ENCODE peak calls at places on chromosomes 4 and X, in ten cellular contexts. G is type B pancreatic cell, Y is BE2C, H is psoas muscle, S is K562, Z is endothelial cell, R is mesothelial cell of epicardium, Q is breast epithelium, E is heart left ventricle, V is upper lobe of right lung. W is an unnamed sample.

GRCh38 chrX:37716502-37717068 is 31.0 kb downstream of the XK start:
- DNase-seq in G (no peak), Y (no peak), H (no peak), S (peak), Z (no peak), R (no peak), Q (no peak), E (no peak), V (no peak), W (no peak)

GRCh38 chr4:155616112-155616511 is 50.5 kb upstream of the GUCY1A1 start:
- DNase-seq in G (no peak), Y (no peak), H (no peak), S (no peak), Z (no peak), R (no peak), Q (no peak), E (no peak), V (no peak), W (no peak)

GRCh38 chr4:182533948-182534347 is 290.7 kb downstream of the TENM3 start:
- DNase-seq in G (no peak), Y (no peak), H (no peak), S (no peak), Z (no peak), R (no peak), Q (no peak), E (no peak), V (no peak), W (peak)

GRCh38 chr4:7045553-7045952 is 2.4 kb downstream of the TADA2B start:
- DNase-seq in G (no peak), Y (no peak), H (no peak), S (no peak), Z (no peak), R (no peak), Q (no peak), E (no peak), V (no peak), W (no peak)

GRCh38 chr4:13325744-13326143 is 158.4 kb downstream of the RAB28 start:
- DNase-seq in G (no peak), Y (no peak), H (no peak), S (no peak), Z (no peak), R (no peak), Q (no peak), E (no peak), V (no peak), W (no peak)

GRCh38 chr4:81875962-81876650 is 404.4 kb upstream of the RASGEF1B start:
- DNase-seq in G (no peak), Y (no peak), H (no peak), S (no peak), Z (no peak), R (no peak), Q (no peak), E (no peak), V (no peak), W (no peak)

GRCh38 chr4:111773858-111774257 is 371.4 kb upstream of the FAM241A start:
- DNase-seq in G (no peak), Y (no peak), H (no peak), S (no peak), Z (no peak), R (peak), Q (no peak), E (no peak), V (no peak), W (no peak)

GRCh38 chr4:17055788-17056187 is 157.3 kb upstream of the LDB2 start:
- DNase-seq in G (no peak), Y (no peak), H (no peak), S (no peak), Z (no peak), R (no peak), Q (no peak), E (no peak), V (no peak), W (peak)

GRCh38 chrX:52574416-52575275 is 57.8 kb upstream of the XAGE1B start:
- DNase-seq in G (no peak), Y (peak), H (no peak), S (peak), Z (peak), R (no peak), Q (peak), E (no peak), V (no peak), W (peak)

GRCh38 chr4:121688696-121689095 is 8.1 kb downstream of the ANXA5 start:
- DNase-seq in G (no peak), Y (no peak), H (no peak), S (no peak), Z (no peak), R (no peak), Q (no peak), E (no peak), V (no peak), W (no peak)

GRCh38 chr4:32147446-32148064 is 1427.4 kb downstream of the PCDH7 start:
- DNase-seq in G (no peak), Y (no peak), H (no peak), S (no peak), Z (no peak), R (no peak), Q (no peak), E (no peak), V (no peak), W (no peak)

GRCh38 chrX:155086202-155086840 is 15.0 kb downstream of the BRCC3 start:
- DNase-seq in G (no peak), Y (peak), H (no peak), S (peak), Z (peak), R (no peak), Q (no peak), E (no peak), V (no peak), W (no peak)

GRCh38 chr4:173505924-173506779 is 23.9 kb downstream of the HAND2 start:
- DNase-seq in G (peak), Y (peak), H (no peak), S (peak), Z (peak), R (no peak), Q (no peak), E (peak), V (no peak), W (peak)

GRCh38 chrX:149487292-149487691 is 17.8 kb downstream of the IDS start:
- DNase-seq in G (no peak), Y (no peak), H (no peak), S (peak), Z (no peak), R (no peak), Q (no peak), E (no peak), V (no peak), W (no peak)

GRCh38 chrX:20530319-20530979 is 263.7 kb upstream of the RPS6KA3 start:
- DNase-seq in G (no peak), Y (peak), H (no peak), S (peak), Z (peak), R (peak), Q (peak), E (no peak), V (no peak), W (peak)

GRCh38 chr4:37225778-37226177 is 18.8 kb upstream of the NWD2 start:
- DNase-seq in G (no peak), Y (no peak), H (no peak), S (no peak), Z (no peak), R (no peak), Q (no peak), E (no peak), V (no peak), W (no peak)

GRCh38 chrX:154057790-154058189 is 38.1 kb upstream of the IRAK1 start:
- DNase-seq in G (no peak), Y (no peak), H (no peak), S (no peak), Z (no peak), R (no peak), Q (no peak), E (no peak), V (no peak), W (no peak)

GRCh38 chrX:40149286-40150175 is 51.8 kb upstream of the BCOR start:
- DNase-seq in G (no peak), Y (no peak), H (no peak), S (no peak), Z (no peak), R (no peak), Q (no peak), E (no peak), V (no peak), W (no peak)

GRCh38 chr4:53497446-53498069 is 93.7 kb downstream of the LNX1 start:
- DNase-seq in G (no peak), Y (no peak), H (peak), S (no peak), Z (no peak), R (no peak), Q (peak), E (no peak), V (no peak), W (peak)

GRCh38 chrX:98067611-98068010 is 1183.9 kb downstream of the RPA4 start:
- DNase-seq in G (no peak), Y (no peak), H (no peak), S (no peak), Z (no peak), R (no peak), Q (no peak), E (no peak), V (no peak), W (peak)

GRCh38 chrX:102976793-102977495 is 39.9 kb downstream of the RAB40AL start:
- DNase-seq in G (no peak), Y (no peak), H (no peak), S (no peak), Z (no peak), R (no peak), Q (no peak), E (no peak), V (no peak), W (peak)

GRCh38 chr4:4386736-4387392 is at the start of gene NSG1:
- DNase-seq in G (peak), Y (peak), H (no peak), S (peak), Z (peak), R (peak), Q (no peak), E (no peak), V (no peak), W (no peak)

GRCh38 chr4:3017504-3017903 is 54.1 kb downstream of the GRK4 start:
- DNase-seq in G (no peak), Y (no peak), H (no peak), S (no peak), Z (no peak), R (no peak), Q (no peak), E (no peak), V (no peak), W (no peak)

GRCh38 chr4:95379633-95380032 is 169.1 kb downstream of the UNC5C start:
- DNase-seq in G (no peak), Y (no peak), H (no peak), S (no peak), Z (no peak), R (no peak), Q (no peak), E (no peak), V (no peak), W (no peak)

GRCh38 chrX:1453390-1453783 is 678 bp upstream of the ASMTL start:
- DNase-seq in G (no peak), Y (no peak), H (no peak), S (no peak), Z (no peak), R (no peak), Q (no peak), E (no peak), V (no peak), W (no peak)

DNA sequence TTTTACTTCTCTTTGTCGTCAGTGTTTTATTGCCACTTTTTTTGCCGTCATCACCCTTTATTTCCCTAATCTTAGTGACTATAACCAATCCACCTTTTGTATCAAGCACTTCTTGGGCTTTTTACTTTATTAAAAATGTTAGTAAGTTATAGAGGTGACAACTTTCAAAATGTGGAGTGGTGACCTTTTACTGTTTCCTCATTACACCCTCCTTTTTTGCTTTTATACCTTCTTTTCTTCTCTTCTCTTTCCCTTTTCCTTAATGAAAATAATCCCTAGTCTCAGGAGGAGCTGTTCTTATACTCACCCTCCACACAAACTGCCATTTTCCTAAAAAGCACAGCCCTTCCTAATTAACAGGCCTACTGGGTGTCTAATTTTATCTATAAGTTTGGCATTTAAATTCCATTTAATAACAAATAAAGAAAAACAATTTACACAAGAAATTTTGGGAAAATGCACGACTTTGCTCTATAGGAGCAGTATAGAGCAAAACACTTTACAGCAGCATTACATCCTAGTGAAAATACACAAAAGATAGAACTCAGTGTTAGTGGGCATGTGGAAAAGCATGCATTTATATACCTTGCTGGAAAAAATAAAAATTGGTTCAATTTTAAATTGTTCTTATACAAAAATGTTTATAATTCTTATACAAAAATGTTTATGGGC is 27.3 kb downstream of the BBS12 start:
- DNase-seq in G (no peak), Y (no peak), H (no peak), S (no peak), Z (no peak), R (no peak), Q (no peak), E (no peak), V (no peak), W (peak)
- TF ChIP-seq CTCF in G (peak), Y (peak), H (no peak), S (peak), Z (peak), R (peak), Q (no peak), E (no peak), V (no peak), W (peak)

DNA sequence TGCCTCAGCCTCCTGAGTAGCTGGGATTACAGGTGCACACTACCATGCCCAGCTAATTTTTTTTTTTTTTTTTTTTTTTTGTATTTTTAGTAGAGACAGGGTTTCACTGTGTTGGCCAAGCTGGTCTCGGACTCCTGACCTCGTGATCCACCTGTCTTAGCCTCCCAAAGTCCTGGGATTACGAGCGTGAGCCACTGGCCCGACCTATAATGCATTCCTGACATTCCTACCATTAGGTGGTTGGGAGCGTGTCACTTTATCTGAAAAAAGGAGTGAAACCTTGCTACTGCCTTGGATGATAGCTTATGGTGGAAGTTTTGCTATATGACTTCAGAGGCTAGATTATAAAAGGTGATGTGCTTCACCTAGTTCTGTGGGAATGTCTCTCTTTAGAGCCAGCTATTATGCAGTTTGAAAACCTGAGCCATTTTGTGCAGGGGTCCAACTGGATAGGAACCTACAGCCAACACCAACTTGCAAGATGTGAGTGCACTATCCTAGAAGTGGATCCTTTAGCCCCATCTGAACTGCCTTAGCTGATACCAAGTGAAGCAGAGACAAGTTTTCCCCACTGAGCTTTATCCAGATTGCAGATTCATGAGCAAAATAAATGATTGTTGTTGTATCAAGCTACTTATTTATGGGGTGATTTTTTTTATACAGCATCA is 29.9 kb upstream of the EMCN start:
- DNase-seq in G (no peak), Y (no peak), H (no peak), S (no peak), Z (no peak), R (no peak), Q (no peak), E (no peak), V (no peak), W (no peak)
- TF ChIP-seq CTCF in G (no peak), Y (no peak), H (no peak), S (no peak), Z (no peak), R (no peak), Q (no peak), E (no peak), V (no peak), W (no peak)

GRCh38 chr4:26191353-26191752 is 129.5 kb upstream of the RBPJ start:
- DNase-seq in G (no peak), Y (no peak), H (no peak), S (no peak), Z (no peak), R (no peak), Q (no peak), E (no peak), V (no peak), W (no peak)

GRCh38 chr4:26194764-26195163 is 126.0 kb upstream of the RBPJ start:
- DNase-seq in G (no peak), Y (no peak), H (no peak), S (no peak), Z (no peak), R (no peak), Q (no peak), E (no peak), V (no peak), W (no peak)

GRCh38 chr4:26196567-26196966 is 124.2 kb upstream of the RBPJ start:
- DNase-seq in G (no peak), Y (no peak), H (no peak), S (no peak), Z (no peak), R (no peak), Q (no peak), E (no peak), V (no peak), W (no peak)

GRCh38 chr4:26197018-26197779 is 123.6 kb upstream of the RBPJ start:
- DNase-seq in G (no peak), Y (no peak), H (peak), S (no peak), Z (no peak), R (no peak), Q (peak), E (no peak), V (no peak), W (peak)

DNA sequence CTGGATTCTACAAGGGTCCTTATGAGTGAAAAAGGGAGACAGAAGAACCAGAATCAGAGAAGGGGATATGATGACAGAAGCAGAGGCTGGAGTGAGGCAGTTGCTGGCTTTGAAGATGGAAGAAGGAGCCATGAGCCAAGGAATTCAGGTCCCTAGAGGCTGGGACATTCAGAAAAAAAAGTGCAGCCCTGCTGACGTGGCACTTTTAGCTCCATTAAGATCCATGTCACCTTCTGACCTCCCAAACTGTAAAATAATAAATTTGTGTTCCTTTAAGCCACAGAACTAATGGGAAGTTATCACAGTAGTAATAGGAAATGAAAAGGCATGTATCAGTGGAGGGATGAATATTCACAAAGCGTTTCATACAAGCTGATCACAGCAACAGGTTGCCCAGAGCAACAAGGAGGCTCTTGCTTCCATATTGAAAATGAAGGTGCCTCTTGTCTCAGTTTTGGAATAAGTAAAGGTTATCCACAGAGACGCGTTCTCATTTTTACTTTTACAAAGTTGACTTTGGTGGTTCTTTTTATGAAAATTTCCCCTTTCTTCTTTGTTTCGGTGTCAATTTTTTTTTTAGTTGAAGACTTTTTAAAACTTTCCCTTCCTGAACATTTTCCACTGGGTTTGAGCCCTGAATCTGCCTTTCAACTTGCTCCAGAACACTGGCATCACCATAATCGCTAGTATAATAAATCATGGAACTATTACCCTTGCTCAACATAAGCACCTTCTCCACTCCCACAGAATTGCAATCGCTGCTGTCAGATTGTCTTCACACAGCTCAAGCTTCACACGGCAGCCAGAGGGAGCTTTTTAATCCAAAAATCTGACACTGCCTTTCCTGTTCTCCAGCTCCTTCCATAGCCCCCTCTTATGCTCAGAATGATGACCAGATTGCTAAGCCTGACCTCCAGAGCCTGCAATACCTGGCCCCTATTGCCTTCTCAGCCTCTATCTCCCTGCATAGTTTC is 127.6 kb upstream of the RBPJ start:
- DNase-seq in G (no peak), Y (no peak), H (no peak), S (no peak), Z (no peak), R (no peak), Q (no peak), E (no peak), V (no peak), W (no peak)
- TF ChIP-seq CTCF in G (no peak), Y (peak), H (no peak), S (no peak), Z (no peak), R (no peak), Q (no peak), E (no peak), V (no peak), W (no peak)

DNA sequence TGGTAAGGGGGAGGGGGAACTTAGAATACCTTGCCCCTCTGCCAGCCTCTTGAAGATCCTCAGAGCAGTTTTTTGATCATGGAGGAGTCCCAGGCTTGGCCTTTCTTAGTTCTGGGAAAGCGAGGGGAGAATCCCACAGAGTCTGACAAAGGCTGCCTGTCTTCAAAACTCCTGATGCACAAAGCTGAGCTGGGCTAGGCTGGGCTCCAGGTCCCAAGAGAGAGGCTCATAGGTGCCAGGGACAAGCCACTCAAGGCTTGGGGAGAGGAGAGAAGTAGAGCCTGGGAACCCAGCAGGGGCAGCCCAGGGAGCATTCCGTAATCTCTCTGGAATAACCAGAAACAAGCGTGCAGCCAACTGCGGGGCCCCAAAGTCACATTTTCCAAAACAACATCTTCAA is 37.0 kb upstream of the MTM1 start:
- DNase-seq in G (no peak), Y (no peak), H (no peak), S (no peak), Z (no peak), R (no peak), Q (no peak), E (no peak), V (no peak), W (no peak)
- TF ChIP-seq CTCF in G (no peak), Y (no peak), H (no peak), S (no peak), Z (no peak), R (no peak), Q (no peak), E (no peak), V (no peak), W (no peak)

GRCh38 chrX:152912641-152913040 is 14.8 kb downstream of the ZNF185 start:
- DNase-seq in G (no peak), Y (no peak), H (no peak), S (no peak), Z (no peak), R (no peak), Q (no peak), E (no peak), V (no peak), W (no peak)

GRCh38 chrX:152913354-152913753 is 15.5 kb downstream of the ZNF185 start:
- DNase-seq in G (no peak), Y (no peak), H (no peak), S (no peak), Z (no peak), R (no peak), Q (no peak), E (no peak), V (no peak), W (no peak)

GRCh38 chrX:152913915-152914314 is 16.0 kb downstream of the ZNF185 start:
- DNase-seq in G (no peak), Y (peak), H (no peak), S (no peak), Z (no peak), R (no peak), Q (no peak), E (no peak), V (no peak), W (no peak)

GRCh38 chrX:152915541-152916241 is 17.8 kb downstream of the ZNF185 start:
- DNase-seq in G (no peak), Y (peak), H (no peak), S (peak), Z (peak), R (no peak), Q (no peak), E (no peak), V (no peak), W (peak)

GRCh38 chrX:152912121-152912520 is 14.3 kb downstream of the ZNF185 start:
- DNase-seq in G (no peak), Y (no peak), H (no peak), S (peak), Z (peak), R (no peak), Q (no peak), E (no peak), V (no peak), W (no peak)
- TF ChIP-seq CTCF in G (peak), Y (peak), H (no peak), S (peak), Z (no peak), R (no peak), Q (no peak), E (no peak), V (no peak), W (no peak)

GRCh38 chr4:188781655-188782054 is 642.4 kb downstream of the TRIML1 start:
- DNase-seq in G (no peak), Y (peak), H (no peak), S (no peak), Z (peak), R (no peak), Q (no peak), E (no peak), V (no peak), W (no peak)
- TF ChIP-seq CTCF in G (peak), Y (peak), H (no peak), S (no peak), Z (peak), R (no peak), Q (peak), E (no peak), V (peak), W (peak)

W was measured in HFFc6.